ENCODE peak calls at places on chromosomes 1 and 21, in four cellular contexts. A is K562, N is GM12892, Y is lower leg skin. B is an unnamed sample.

GRCh38 chr1:114320586-114320985 is 166.9 kb upstream of the SYT6 start:
- DNase-seq in N (no peak), A (no peak), Y (no peak), B (no peak)

GRCh38 chr1:204971700-204972336 is 71.2 kb upstream of the CNTN2 start:
- DNase-seq in N (no peak), Y (no peak), A (peak; percentile 70), B (peak; percentile 61)

GRCh38 chr1:170623171-170623570 is 40.8 kb upstream of the PRRX1 start:
- DNase-seq in A (no peak), N (no peak), Y (no peak), B (no peak)

GRCh38 chr1:61255324-61255703 is 173.0 kb downstream of the NFIA start:
- DNase-seq in A (no peak), Y (no peak), N (no peak), B (no peak)

GRCh38 chr1:6259491-6260362 is 1.2 kb downstream of the GPR153 start:
- DNase-seq in N (peak; percentile 89), Y (peak; percentile 98), A (peak; percentile 92), B (peak; percentile 89)

GRCh38 chr1:3105167-3105863 is 36.3 kb downstream of the PRDM16 start:
- DNase-seq in N (no peak), A (no peak), Y (no peak), B (no peak)

GRCh38 chr21:14864211-14865021 is 200.4 kb downstream of the NRIP1 start:
- DNase-seq in A (peak; percentile 57), N (no peak), Y (peak; percentile 90), B (peak; percentile 60)

GRCh38 chr1:157542676-157543075 is 9.6 kb downstream of the FCRL5 start:
- DNase-seq in Y (no peak), A (no peak), N (no peak), B (no peak)

GRCh38 chr1:110671323-110671722 is 3.4 kb downstream of the KCNA3 start:
- DNase-seq in N (no peak), A (no peak), Y (no peak), B (no peak)

GRCh38 chr1:197150336-197151005 is 4.0 kb upstream of the ASPM start:
- DNase-seq in A (no peak), Y (no peak), N (no peak), B (no peak)
- TF ChIP-seq POLR2A in A (no peak), Y (no peak), N (no peak), B (no peak)

DNA sequence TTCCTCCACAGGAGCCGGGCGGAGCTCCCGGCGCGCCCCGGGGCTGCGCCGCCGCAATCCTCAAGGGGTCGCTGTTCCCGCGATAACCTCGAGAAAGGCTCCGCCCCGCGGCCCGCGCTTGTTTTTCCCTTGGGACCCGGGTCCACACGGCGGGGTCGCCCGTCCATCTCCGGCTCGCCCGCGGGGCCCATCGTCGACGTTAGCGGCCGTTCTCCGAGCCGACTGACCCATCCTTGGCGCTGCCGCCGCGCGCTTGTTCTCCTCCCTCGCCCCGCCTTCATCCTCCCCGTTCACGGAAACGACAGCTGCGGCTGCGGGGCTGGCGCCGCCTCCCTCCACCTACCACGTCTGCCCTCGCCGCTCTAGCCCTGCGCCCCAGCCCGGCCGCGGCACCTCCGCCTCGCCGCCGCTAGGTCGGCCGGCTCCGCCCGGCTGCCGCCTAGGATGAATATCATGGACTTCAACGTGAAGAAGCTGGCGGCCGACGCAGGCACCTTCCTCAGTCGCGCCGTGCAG is at the start of gene SH3GLB1:
- DNase-seq in A (peak; percentile 86), Y (peak; percentile 97), N (peak; percentile 68), B (peak; percentile 95)
- TF ChIP-seq POLR2A in A (peak; percentile 85), Y (peak; percentile 9), N (peak; percentile 69), B (peak; percentile 93)

GRCh38 chr1:43451701-43452532 is 1.8 kb downstream of the HYI start:
- DNase-seq in N (no peak), Y (peak; percentile 82), A (no peak), B (no peak)

GRCh38 chr1:43452789-43453441 is 816 bp downstream of the HYI start:
- DNase-seq in Y (peak; percentile 86), N (no peak), A (peak; percentile 40), B (peak; percentile 36)

GRCh38 chr1:43455205-43455889 is 1.6 kb upstream of the HYI start:
- DNase-seq in N (no peak), Y (no peak), A (no peak), B (no peak)

GRCh38 chr1:43454270-43455011 is 710 bp upstream of the HYI start:
- DNase-seq in N (peak; percentile 77), A (peak; percentile 66), Y (no peak), B (peak; percentile 73)

GRCh38 chr1:43453442-43454269 is at the start of gene HYI:
- DNase-seq in N (peak; percentile 58), A (peak; percentile 48), Y (peak; percentile 96), B (peak; percentile 84)
- TF ChIP-seq POLR2A in N (no peak), A (peak; percentile 1), Y (no peak), B (no peak)

GRCh38 chr1:19210772-19211549 is 895 bp upstream of the UBR4 start:
- DNase-seq in Y (peak; percentile 29), N (no peak), A (no peak), B (no peak)

GRCh38 chr1:19212167-19212566 is 2.1 kb upstream of the UBR4 start:
- DNase-seq in A (no peak), Y (no peak), N (no peak), B (no peak)

GRCh38 chr1:19208710-19209438 is 1.2 kb downstream of the UBR4 start:
- DNase-seq in A (no peak), Y (no peak), N (no peak), B (peak; percentile 79)

GRCh38 chr1:19209439-19209989 is 552 bp downstream of the UBR4 start:
- DNase-seq in Y (peak; percentile 86), N (peak; percentile 33), A (peak; percentile 86), B (peak; percentile 87)

GRCh38 chr1:19209990-19210771 is at the start of gene UBR4:
- DNase-seq in N (peak; percentile 79), A (peak; percentile 95), Y (peak; percentile 99), B (peak; percentile 97)
- TF ChIP-seq POLR2A in N (peak; percentile 91), A (peak; percentile 93), Y (peak; percentile 77), B (peak; percentile 97)

DNA sequence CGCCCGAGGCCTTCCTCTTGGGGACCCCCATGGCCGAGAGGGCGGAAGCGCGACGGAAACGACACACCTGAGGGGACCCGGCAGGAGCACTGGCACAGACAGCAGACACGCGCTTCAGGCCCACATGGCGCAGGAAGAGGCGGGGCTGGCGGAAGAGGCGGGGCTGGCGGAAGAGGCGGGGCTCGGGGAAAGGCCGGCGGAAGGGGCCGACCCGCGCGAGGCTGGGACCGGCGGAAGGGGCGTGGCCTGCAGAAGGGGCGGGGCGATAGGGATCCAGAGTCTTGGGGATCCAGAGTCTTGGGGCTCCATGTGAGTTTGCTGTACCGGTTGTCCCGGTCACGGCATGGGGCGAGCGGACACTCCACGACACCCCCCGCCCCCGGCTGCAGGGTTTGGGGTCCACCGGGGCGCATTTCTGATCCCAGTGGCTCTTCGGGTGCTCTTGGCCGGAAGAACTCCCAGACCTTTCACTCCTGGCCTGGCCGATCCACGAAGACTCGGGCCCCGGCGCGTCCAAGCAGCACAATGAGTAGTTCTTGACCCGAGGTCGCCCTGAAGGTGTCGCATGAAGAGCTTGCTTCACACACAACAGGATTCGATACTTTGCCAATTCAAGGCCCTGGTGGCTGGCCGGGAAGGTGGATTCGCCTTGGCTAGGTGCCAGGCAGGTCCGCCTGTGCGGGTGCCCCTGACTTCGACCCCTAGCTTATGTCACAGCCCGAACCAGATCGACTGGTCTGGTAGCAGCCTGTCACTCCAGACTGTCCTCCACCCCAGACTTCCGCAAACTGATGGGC is at the start of gene URB1:
- DNase-seq in Y (peak; percentile 98), A (peak; percentile 98), N (peak; percentile 88), B (peak; percentile 92)
- TF ChIP-seq POLR2A in Y (no peak), A (peak; percentile 97), N (peak; percentile 76), B (peak; percentile 89)

DNA sequence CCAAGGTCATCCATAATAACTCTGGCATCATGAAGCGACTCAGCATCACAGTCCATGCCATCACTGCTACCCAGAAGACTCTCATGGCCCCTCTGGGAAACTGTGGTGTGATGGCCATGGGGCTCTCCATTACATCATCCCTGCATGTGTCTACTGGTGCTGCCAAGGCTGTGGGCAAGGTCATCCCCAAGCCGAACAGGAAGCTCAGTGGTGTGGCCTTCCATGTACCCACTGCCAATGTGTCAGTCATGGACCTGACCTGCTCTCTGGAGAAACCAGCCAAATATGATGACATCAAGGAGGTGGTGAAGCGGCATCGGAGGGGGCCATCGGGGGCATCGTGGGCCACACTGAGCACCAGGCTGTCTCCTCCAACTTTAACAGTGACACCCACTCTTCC is 65.1 kb upstream of the ARHGAP29 start:
- DNase-seq in N (no peak), Y (no peak), A (no peak), B (no peak)
- TF ChIP-seq POLR2A in N (no peak), Y (no peak), A (no peak), B (no peak)

GRCh38 chr1:86965012-86965826 is 50.8 kb downstream of the HS2ST1 start:
- DNase-seq in N (no peak), A (peak; percentile 24), Y (no peak), B (peak; percentile 61)
- TF ChIP-seq POLR2A in N (no peak), A (no peak), Y (no peak), B (no peak)

DNA sequence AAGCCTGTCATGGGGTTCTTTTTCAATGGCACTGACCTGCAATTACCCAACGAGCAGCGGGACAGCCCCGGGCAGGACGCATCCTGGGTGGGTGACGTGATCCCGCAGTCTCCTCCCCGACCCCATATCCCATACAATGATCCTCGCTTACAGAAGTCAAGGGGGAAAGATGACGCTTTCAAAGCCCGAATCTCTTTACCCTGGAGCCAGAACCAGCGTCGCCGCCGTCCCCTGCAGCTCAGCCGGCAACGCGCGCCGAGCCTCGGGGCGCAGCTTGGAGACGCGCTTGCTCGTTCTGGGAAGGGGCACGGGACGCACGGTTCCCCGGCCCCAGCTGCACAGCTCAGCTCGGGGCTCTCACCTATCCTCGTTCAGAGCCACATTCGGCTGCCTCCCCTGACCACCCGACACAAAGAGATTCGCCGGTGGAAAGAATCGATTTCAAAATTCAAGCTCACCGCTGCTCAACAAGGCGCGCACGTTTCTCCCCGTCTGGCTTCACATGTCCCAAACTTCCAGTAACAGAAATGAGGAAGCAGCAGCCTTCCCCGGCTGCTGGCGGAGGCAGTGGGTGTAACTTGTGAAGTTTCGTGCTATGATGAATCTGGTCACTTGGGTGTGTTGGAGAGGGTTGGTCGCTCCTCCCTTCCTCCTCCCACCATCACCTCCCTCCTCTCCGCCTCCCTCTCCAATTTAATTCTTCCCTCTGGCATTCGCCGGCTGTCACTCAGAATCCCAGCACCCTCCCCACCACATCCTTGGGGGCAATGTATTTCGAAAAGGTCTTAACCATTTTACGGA is at the start of gene TIAM1:
- DNase-seq in Y (peak; percentile 92), A (no peak), N (no peak), B (no peak)
- TF ChIP-seq POLR2A in Y (no peak), A (no peak), N (no peak), B (no peak)

B was measured in erythroblast.